ENCODE peak calls at places on chromosome 10, in four cellular contexts. G is GM06990; V is uterus; Q is activated CD8-positive, alpha-beta T cell treated with anti-CD3 and anti-CD28 coated beads for 36 hours. T is an unnamed sample.

GRCh38 chr10:86401588-86402282 is 35.1 kb upstream of the GRID1 start:
- DNase-seq in Q (peak), V (peak), G (no peak), T (no peak)

GRCh38 chr10:118850418-118851061 is 95.8 kb upstream of the CACUL1 start:
- DNase-seq in G (peak), Q (peak), V (peak), T (peak)

GRCh38 chr10:43452356-43452914 is 15.5 kb downstream of the ZNF487 start:
- DNase-seq in Q (no peak), V (no peak), G (no peak), T (no peak)

GRCh38 chr10:15112657-15113056 is 15.5 kb downstream of the RPP38 start:
- DNase-seq in G (no peak), V (no peak), Q (no peak), T (no peak)

GRCh38 chr10:80046629-80047441 is 31.6 kb upstream of the TMEM254 start:
- DNase-seq in Q (peak), G (peak), V (peak), T (peak)

GRCh38 chr10:78263521-78263988 is 229.9 kb downstream of the RPS24 start:
- DNase-seq in V (no peak), Q (no peak), G (no peak), T (no peak)

GRCh38 chr10:72016608-72017310 is 52.6 kb downstream of the CHST3 start:
- DNase-seq in Q (no peak), G (no peak), V (no peak), T (no peak)

GRCh38 chr10:69160809-69161225 is 19.2 kb upstream of the SUPV3L1 start:
- DNase-seq in V (no peak), Q (no peak), G (no peak), T (no peak)

GRCh38 chr10:73641272-73642060 is at the start of gene MYOZ1:
- DNase-seq in V (no peak), Q (no peak), G (no peak), T (no peak)

GRCh38 chr10:83301732-83302131 is 837.6 kb upstream of the GHITM start:
- DNase-seq in G (no peak), V (no peak), Q (no peak), T (no peak)

GRCh38 chr10:22925088-22925487 is 2.8 kb upstream of the ARMC3 start:
- DNase-seq in G (no peak), V (no peak), Q (no peak), T (no peak)

GRCh38 chr10:36256905-36257304 is 614.8 kb upstream of the FZD8 start:
- DNase-seq in G (no peak), V (no peak), Q (no peak), T (no peak)

GRCh38 chr10:62658516-62658915 is 146.0 kb upstream of the ADO start:
- DNase-seq in Q (no peak), G (no peak), V (no peak), T (no peak)

GRCh38 chr10:51162002-51162401 is 87.7 kb downstream of the PRKG1 start:
- DNase-seq in V (no peak), Q (no peak), G (no peak), T (no peak)

GRCh38 chr10:89025453-89025852 is 34.9 kb downstream of the FAS start:
- DNase-seq in G (no peak), V (no peak), Q (no peak), T (no peak)

GRCh38 chr10:26969145-26969926 is 108.6 kb upstream of the ABI1 start:
- DNase-seq in Q (peak), G (peak), V (no peak), T (peak)

GRCh38 chr10:109187677-109188076 is 735.6 kb downstream of the XPNPEP1 start:
- DNase-seq in Q (no peak), G (no peak), V (no peak), T (no peak)

GRCh38 chr10:11180228-11180627 is 162.6 kb downstream of the CELF2 start:
- DNase-seq in Q (peak), G (peak), V (no peak), T (no peak)

GRCh38 chr10:10330481-10330880 is 687.2 kb upstream of the CELF2 start:
- DNase-seq in G (no peak), V (no peak), Q (no peak), T (no peak)

GRCh38 chr10:94299417-94299816 is 63.3 kb downstream of the NOC3L start:
- DNase-seq in V (no peak), G (no peak), Q (peak), T (no peak)

GRCh38 chr10:101014230-101014884 is 14.7 kb downstream of the LZTS2 start:
- DNase-seq in Q (peak), V (peak), G (peak), T (peak)

GRCh38 chr10:86439544-86439943 is 72.9 kb upstream of the GRID1 start:
- DNase-seq in Q (no peak), G (no peak), V (peak), T (no peak)

GRCh38 chr10:86967481-86967941 is 771 bp upstream of the ADIRF start:
- DNase-seq in G (peak), V (peak), Q (no peak), T (peak)

GRCh38 chr10:31645786-31646185 is 282.8 kb downstream of the ARHGAP12 start:
- DNase-seq in Q (no peak), V (no peak), G (no peak), T (no peak)

DNA sequence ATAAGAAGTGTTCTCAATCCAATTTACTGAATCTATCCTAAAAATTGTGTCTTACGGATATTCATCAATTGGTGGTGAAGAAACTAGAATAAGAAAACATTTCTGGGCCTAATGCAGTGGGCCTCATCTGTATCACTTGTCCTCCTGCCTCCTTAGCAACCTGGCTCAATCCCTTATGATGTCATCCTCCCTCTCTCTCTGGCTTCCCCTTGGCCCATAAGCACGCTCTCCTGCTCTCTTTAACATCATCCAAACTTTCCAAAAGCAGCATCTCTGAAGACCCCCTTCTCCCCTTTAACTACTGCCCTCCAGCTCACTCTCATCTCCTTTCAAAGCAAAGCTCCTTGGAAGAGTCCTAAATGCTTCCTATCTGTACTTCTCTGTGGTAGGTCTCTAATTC is 4.7 kb upstream of the STN1 start:
- DNase-seq in Q (no peak), G (no peak), V (no peak), T (no peak)
- TF ChIP-seq CTCF in Q (no peak), G (no peak), V (no peak), T (no peak)

GRCh38 chr10:84789050-84789449 is 460.7 kb downstream of the CCSER2 start:
- DNase-seq in V (no peak), Q (no peak), G (no peak), T (no peak)

GRCh38 chr10:84784749-84785148 is 456.4 kb downstream of the CCSER2 start:
- DNase-seq in Q (no peak), V (no peak), G (no peak), T (no peak)

GRCh38 chr10:84783909-84784308 is 455.5 kb downstream of the CCSER2 start:
- DNase-seq in Q (no peak), V (no peak), G (no peak), T (no peak)

GRCh38 chr10:84783386-84783785 is 455.0 kb downstream of the CCSER2 start:
- DNase-seq in V (no peak), G (no peak), Q (peak), T (peak)
- TF ChIP-seq CTCF in V (peak), G (peak), Q (peak), T (peak)

GRCh38 chr10:24724381-24725228 is 918 bp upstream of the ARHGAP21 start:
- DNase-seq in V (peak), Q (peak), G (peak), T (peak)

GRCh38 chr10:24722676-24723385 is 856 bp downstream of the ARHGAP21 start:
- DNase-seq in Q (peak), G (peak), V (peak), T (peak)

GRCh38 chr10:24722131-24722675 is 1.5 kb downstream of the ARHGAP21 start:
- DNase-seq in G (no peak), V (no peak), Q (peak), T (no peak)

GRCh38 chr10:24723386-24723787 is 300 bp downstream of the ARHGAP21 start:
- DNase-seq in G (peak), Q (peak), V (no peak), T (peak)

GRCh38 chr10:24723788-24724380 is at the start of gene ARHGAP21:
- DNase-seq in V (peak), Q (peak), G (peak), T (peak)
- TF ChIP-seq CTCF in V (no peak), Q (peak), G (peak), T (no peak)

GRCh38 chr10:25026463-25026862 is 10.1 kb downstream of the THNSL1 start:
- DNase-seq in G (no peak), V (no peak), Q (no peak), T (no peak)
- TF ChIP-seq CTCF in G (no peak), V (no peak), Q (no peak), T (no peak)

DNA sequence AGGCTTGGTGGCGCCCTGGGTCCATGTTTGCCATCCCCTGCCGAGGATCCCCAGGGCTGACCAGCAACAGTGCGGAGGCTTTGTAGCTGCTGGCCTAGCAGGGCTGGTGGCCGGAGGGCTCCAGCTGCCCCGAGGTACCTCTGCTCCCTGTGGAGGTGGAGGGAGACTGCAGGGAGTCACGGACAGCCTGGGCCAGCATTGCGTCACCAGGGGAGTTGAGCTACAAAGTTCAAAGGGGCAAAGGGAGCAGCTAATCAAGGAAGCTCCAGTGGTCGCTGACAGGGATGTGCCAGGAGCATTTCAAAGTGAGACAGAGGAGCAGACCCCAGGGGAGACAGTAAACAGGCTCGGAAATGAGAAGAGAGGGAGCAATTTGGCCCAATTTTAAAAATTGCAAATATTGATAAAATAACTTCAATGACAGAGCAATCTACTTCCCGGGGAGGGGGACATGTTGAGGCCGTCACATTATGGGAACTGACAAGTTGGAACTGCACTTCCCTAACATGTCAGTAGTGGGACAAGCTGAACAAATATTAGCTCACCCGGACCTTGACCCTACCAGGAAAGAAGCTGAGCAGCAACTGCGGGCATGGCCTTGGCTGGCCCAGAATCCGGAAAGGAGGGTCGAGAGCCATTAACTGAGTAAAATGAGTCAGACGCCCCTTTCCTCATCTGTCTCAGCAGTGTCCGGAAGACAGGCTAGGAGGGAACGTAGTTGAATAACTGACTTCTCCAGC is 39.4 kb downstream of the BTBD16 start:
- DNase-seq in G (no peak), V (no peak), Q (no peak), T (no peak)
- TF ChIP-seq CTCF in G (no peak), V (no peak), Q (no peak), T (no peak)

GRCh38 chr10:75400163-75400768 is 1.3 kb downstream of the ZNF503 start:
- DNase-seq in V (no peak), G (peak), Q (peak), T (peak)

GRCh38 chr10:75398630-75399460 is 2.7 kb downstream of the ZNF503 start:
- DNase-seq in Q (no peak), V (peak), G (peak), T (no peak)

GRCh38 chr10:75400769-75401568 is 595 bp downstream of the ZNF503 start:
- DNase-seq in Q (peak), V (peak), G (peak), T (peak)

GRCh38 chr10:75398238-75398629 is 3.3 kb downstream of the ZNF503 start:
- DNase-seq in G (no peak), Q (no peak), V (no peak), T (no peak)

GRCh38 chr10:75399461-75400162 is 2.0 kb downstream of the ZNF503 start:
- DNase-seq in G (peak), Q (peak), V (peak), T (peak)
- TF ChIP-seq CTCF in G (peak), Q (no peak), V (peak), T (peak)

GRCh38 chr10:21531164-21531563 is 2.9 kb upstream of the MLLT10 start:
- DNase-seq in Q (no peak), G (no peak), V (no peak), T (no peak)

GRCh38 chr10:21535494-21535818 is 1.4 kb downstream of the MLLT10 start:
- DNase-seq in V (no peak), G (no peak), Q (no peak), T (no peak)

GRCh38 chr10:21534611-21535493 is 820 bp downstream of the MLLT10 start:
- DNase-seq in G (peak), Q (peak), V (peak), T (peak)

GRCh38 chr10:21532694-21533576 is 1.1 kb upstream of the MLLT10 start:
- DNase-seq in G (no peak), Q (no peak), V (no peak), T (no peak)

GRCh38 chr10:21533577-21534475 is at the start of gene MLLT10:
- DNase-seq in V (peak), G (peak), Q (peak), T (peak)
- TF ChIP-seq CTCF in V (no peak), G (no peak), Q (peak), T (no peak)

T was measured in GM13977.